ENCODE peak calls at places on chromosomes 13 and 19, in four cellular contexts. L is HepG2, D is K562, S is GM12878. X is an unnamed sample. For H3K4me1, the result is how much of the 10 kb centered on the place peaks cover.

GRCh38 chr19:32224371-32225244 is 120.8 kb upstream of the ZNF507 start:
- DNase-seq in S (no peak), L (peak), D (peak), X (peak)

GRCh38 chr19:45498411-45499195 is at the start of gene PPM1N:
- DNase-seq in D (peak), L (no peak), S (no peak), X (no peak)

GRCh38 chr19:11434703-11435056 is 241 bp downstream of the ODAD3 start:
- DNase-seq in S (no peak), D (no peak), L (no peak), X (no peak)

GRCh38 chr19:35882074-35882832 is 13.9 kb downstream of the APLP1 start:
- DNase-seq in S (peak), L (peak), D (peak), X (peak)

GRCh38 chr13:44181938-44182337 is 191.7 kb upstream of the SERP2 start:
- DNase-seq in S (no peak), L (no peak), D (no peak), X (no peak)

GRCh38 chr19:41310031-41310831 is at the start of gene CCDC97:
- DNase-seq in S (peak), L (peak), D (peak), X (peak)

GRCh38 chr13:60143775-60144174 is 20.0 kb downstream of the DIAPH3 start:
- DNase-seq in S (no peak), D (no peak), L (no peak), X (no peak)

GRCh38 chr13:113879017-113879416 is 15.1 kb upstream of the GAS6 start:
- DNase-seq in S (no peak), L (no peak), D (no peak), X (no peak)

GRCh38 chr13:87674143-87674772 is 3.1 kb downstream of the SLITRK5 start:
- DNase-seq in S (no peak), D (no peak), L (no peak), X (peak)

GRCh38 chr13:112065867-112066623 is 904 bp upstream of the SOX1 start:
- DNase-seq in S (no peak), D (no peak), L (no peak), X (no peak)

GRCh38 chr19:54178581-54179261 is 5.8 kb upstream of the TMC4 start:
- DNase-seq in D (peak), S (no peak), L (no peak), X (peak)

GRCh38 chr13:81480634-81481033 is 1139.7 kb upstream of the SPRY2 start:
- DNase-seq in D (no peak), L (no peak), S (no peak), X (no peak)

GRCh38 chr19:42316223-42317211 is 3.4 kb downstream of the TMEM145 start:
- DNase-seq in D (peak), L (peak), S (peak), X (peak)

GRCh38 chr13:112668924-112669323 is 20.9 kb upstream of the ATP11A start:
- DNase-seq in L (no peak), D (no peak), S (no peak), X (no peak)

GRCh38 chr13:99432637-99433542 is 68.4 kb upstream of the TM9SF2 start:
- DNase-seq in S (peak), D (peak), L (peak), X (no peak)

GRCh38 chr19:58218899-58219298 is 9.8 kb upstream of the ZNF544 start:
- DNase-seq in L (peak), S (no peak), D (peak), X (peak)

GRCh38 chr13:50893211-50893852 is 16.3 kb upstream of the RNASEH2B start:
- DNase-seq in L (no peak), S (no peak), D (no peak), X (peak)

GRCh38 chr19:34325961-34326360 is 39.0 kb upstream of the GPI start:
- DNase-seq in D (no peak), S (no peak), L (no peak), X (no peak)

GRCh38 chr19:16867211-16867610 is 21.6 kb upstream of the F2RL3 start:
- DNase-seq in L (no peak), S (no peak), D (no peak), X (no peak)

GRCh38 chr19:5458420-5458819 is 3.2 kb downstream of the ZNRF4 start:
- DNase-seq in D (no peak), L (no peak), S (no peak), X (no peak)

GRCh38 chr19:19361075-19361594 is 40.5 kb downstream of the MAU2 start:
- DNase-seq in S (peak), L (peak), D (peak), X (peak)

GRCh38 chr19:18932216-18932841 is 8.7 kb downstream of the HOMER3 start:
- DNase-seq in S (no peak), D (peak), L (no peak), X (peak)

GRCh38 chr13:66560991-66561390 is 669.1 kb downstream of the PCDH9 start:
- DNase-seq in S (no peak), L (no peak), D (no peak), X (no peak)

GRCh38 chr13:85990397-85990796 is 191.2 kb upstream of the SLITRK6 start:
- DNase-seq in D (no peak), S (no peak), L (no peak), X (no peak)

GRCh38 chr13:107808388-107808787 is 406.9 kb downstream of the LIG4 start:
- DNase-seq in L (no peak), S (no peak), D (no peak), X (no peak)

GRCh38 chr13:38872693-38873092 is 117.9 kb downstream of the STOML3 start:
- DNase-seq in D (peak), S (no peak), L (peak), X (peak)

GRCh38 chr13:105276571-105276970 is 1258.9 kb downstream of the EFNB2 start:
- DNase-seq in L (no peak), S (no peak), D (no peak), X (no peak)

GRCh38 chr13:90105276-90105675 is 1242.2 kb upstream of the MIR17HG start:
- DNase-seq in D (no peak), L (no peak), S (no peak), X (no peak)

GRCh38 chr13:106566682-106567420 is 1.1 kb downstream of the ARGLU1 start:
- DNase-seq in L (peak), S (no peak), D (peak), X (peak)

GRCh38 chr13:20193142-20193923 is 595 bp upstream of the GJB2 start:
- DNase-seq in D (no peak), L (no peak), S (no peak), X (no peak)

GRCh38 chr19:46818812-46819211 is 30.4 kb upstream of the SLC1A5 start:
- DNase-seq in S (no peak), D (peak), L (peak), X (no peak)

GRCh38 chr19:2624537-2625091 is 77.9 kb downstream of the GNG7 start:
- DNase-seq in D (no peak), L (peak), S (no peak), X (peak)
- H3K4me1 ChIP-seq in D (under half), L (half or more), S (half or more), X (under half)

GRCh38 chr13:64088491-64088890 is 2672.8 kb upstream of the PCDH20 start:
- DNase-seq in S (no peak), D (no peak), L (no peak), X (no peak)

GRCh38 chr13:64078480-64078936 is 2662.9 kb upstream of the PCDH20 start:
- DNase-seq in D (no peak), S (no peak), L (peak), X (peak)

GRCh38 chr13:64083396-64083795 is 2667.7 kb upstream of the PCDH20 start:
- DNase-seq in S (no peak), L (no peak), D (no peak), X (no peak)

GRCh38 chr13:64087624-64088023 is 2672.0 kb upstream of the PCDH20 start:
- DNase-seq in L (no peak), S (no peak), D (no peak), X (no peak)

GRCh38 chr13:64083811-64084210 is 2668.2 kb upstream of the PCDH20 start:
- DNase-seq in D (no peak), S (no peak), L (no peak), X (no peak)
- TF ChIP-seq MXI1 in D (no peak), S (no peak), L (no peak), X (no peak)

GRCh38 chr13:23466144-23467002 is 32.9 kb upstream of the SACS start:
- DNase-seq in D (peak), S (peak), L (peak), X (peak)
- TF ChIP-seq POLR2AphosphoS5 in D (no peak), S (peak), L (no peak), X (no peak)

GRCh38 chr19:29668746-29669609 is 3.7 kb downstream of the PLEKHF1 start:
- DNase-seq in S (no peak), L (no peak), D (no peak), X (no peak)
- H3K4me1 ChIP-seq in S (half or more), L (half or more), D (under half), X (under half)